ENCODE peak calls at places on chromosomes 1 and 21, in eight cellular contexts. V is GM12878, W is prostate gland, S is uterus, Y is ovary, Q is testis, P is A549, M is upper lobe of left lung. N is an unnamed sample.

GRCh38 chr21:22355949-22356348 is 1357.7 kb downstream of the NCAM2 start:
- DNase-seq in P (no peak), Y (no peak), Q (no peak), V (no peak), S (no peak), W (no peak), M (no peak), N (no peak)

GRCh38 chr1:231937013-231937754 is 310.6 kb downstream of the DISC1 start:
- DNase-seq in V (no peak), Y (no peak), M (no peak), P (no peak), S (peak; percentile 17), W (no peak), Q (peak; percentile 60), N (peak; percentile 19)

GRCh38 chr1:15523104-15523921 is 702 bp downstream of the CASP9 start:
- DNase-seq in M (no peak), Y (no peak), V (no peak), W (no peak), Q (no peak), S (no peak), P (no peak), N (no peak)

GRCh38 chr21:20591294-20591693 is 406.9 kb upstream of the NCAM2 start:
- DNase-seq in S (no peak), P (no peak), W (no peak), Q (no peak), V (no peak), Y (no peak), M (no peak), N (no peak)

GRCh38 chr1:87169250-87169910 is 159.3 kb upstream of the LMO4 start:
- DNase-seq in S (no peak), V (no peak), W (no peak), Q (no peak), M (no peak), Y (no peak), P (no peak), N (no peak)

GRCh38 chr1:20359451-20360330 is 69.0 kb downstream of the VWA5B1 start:
- DNase-seq in V (no peak), W (no peak), P (no peak), Y (no peak), S (no peak), Q (no peak), M (no peak), N (peak; percentile 50)

GRCh38 chr1:100279954-100280682 is 14.1 kb downstream of the RTCA start:
- DNase-seq in Q (no peak), S (no peak), P (no peak), W (no peak), Y (no peak), V (no peak), M (no peak), N (no peak)

GRCh38 chr1:9680828-9681227 is 29.3 kb downstream of the PIK3CD start:
- DNase-seq in M (no peak), S (no peak), W (no peak), V (no peak), Y (no peak), Q (no peak), P (no peak), N (no peak)

GRCh38 chr1:203186446-203187305 is at the start of gene CHI3L1:
- DNase-seq in Q (peak; percentile 59), V (no peak), P (no peak), M (peak; percentile 85), Y (peak; percentile 24), W (peak; percentile 57), S (peak; percentile 60), N (no peak)

GRCh38 chr1:191134796-191135195 is 657.1 kb upstream of the BRINP3 start:
- DNase-seq in V (no peak), S (no peak), W (no peak), M (no peak), Q (no peak), P (no peak), Y (no peak), N (no peak)

GRCh38 chr1:183841550-183841949 is 36.6 kb downstream of the RGL1 start:
- DNase-seq in Q (no peak), V (peak; percentile 62), P (no peak), M (no peak), W (no peak), Y (no peak), S (no peak), N (no peak)

GRCh38 chr1:213779228-213779627 is 208.5 kb upstream of the PROX1 start:
- DNase-seq in Q (no peak), V (no peak), P (peak; percentile 5), W (no peak), Y (no peak), M (no peak), S (no peak), N (no peak)

GRCh38 chr1:116908821-116909510 is 750 bp upstream of the PTGFRN start:
- DNase-seq in P (no peak), W (no peak), Y (no peak), Q (no peak), M (no peak), S (no peak), V (no peak), N (no peak)

GRCh38 chr21:32993894-32994293 is 31.8 kb upstream of the OLIG2 start:
- DNase-seq in Y (no peak), M (no peak), P (no peak), W (no peak), S (no peak), V (no peak), Q (no peak), N (no peak)

GRCh38 chr1:15056515-15057285 is 96.8 kb upstream of the TMEM51 start:
- DNase-seq in P (no peak), Y (no peak), V (no peak), W (no peak), M (no peak), S (no peak), Q (no peak), N (peak; percentile 82)

GRCh38 chr1:197920345-197921117 is 3.4 kb downstream of the LHX9 start:
- DNase-seq in Q (no peak), S (no peak), P (no peak), Y (no peak), V (no peak), W (no peak), M (no peak), N (no peak)

GRCh38 chr1:29290414-29290980 is 54.2 kb downstream of the PTPRU start:
- DNase-seq in Q (no peak), Y (no peak), P (no peak), M (no peak), W (no peak), S (no peak), V (no peak), N (no peak)

GRCh38 chr1:2437617-2438016 is 25.3 kb upstream of the PEX10 start:
- DNase-seq in Q (no peak), V (no peak), S (no peak), P (no peak), Y (no peak), W (no peak), M (no peak), N (no peak)

GRCh38 chr1:50969611-50970507 is at the start of gene CDKN2C:
- DNase-seq in Q (peak; percentile 90), P (no peak), V (no peak), W (peak; percentile 79), M (peak; percentile 84), Y (peak; percentile 79), S (peak; percentile 65), N (peak; percentile 80)
- TF ChIP-seq CTCF in Q (no peak), P (no peak), V (peak; percentile 7), W (no peak), M (no peak), Y (no peak), S (no peak), N (no peak)

GRCh38 chr1:27671964-27672749 is at the start of gene IFI6:
- DNase-seq in W (peak; percentile 87), Y (peak; percentile 84), S (peak; percentile 84), Q (peak; percentile 93), V (peak; percentile 86), P (peak; percentile 88), M (peak; percentile 93), N (peak; percentile 85)
- TF ChIP-seq POLR2A in W (peak; percentile 45), Y (no peak), S (peak; percentile 52), Q (no peak), V (peak; percentile 91), P (peak; percentile 20), M (peak; percentile 27), N (peak; percentile 51)

GRCh38 chr21:36661511-36662309 is 37.2 kb upstream of the SIM2 start:
- DNase-seq in P (peak; percentile 19), Q (peak; percentile 22), S (no peak), M (peak; percentile 36), V (no peak), W (no peak), Y (no peak), N (peak; percentile 49)
- TF ChIP-seq CTCF in P (peak; percentile 47), Q (no peak), S (no peak), M (no peak), V (no peak), W (no peak), Y (no peak), N (peak; percentile 20)

GRCh38 chr1:154857441-154858215 is 12.5 kb downstream of the KCNN3 start:
- DNase-seq in P (no peak), M (no peak), S (no peak), Y (no peak), Q (no peak), W (no peak), V (no peak), N (no peak)

GRCh38 chr1:154861607-154862094 is 8.4 kb downstream of the KCNN3 start:
- DNase-seq in M (no peak), Y (no peak), S (peak; percentile 71), V (no peak), Q (no peak), W (no peak), P (no peak), N (no peak)

GRCh38 chr1:154859151-154859785 is 10.8 kb downstream of the KCNN3 start:
- DNase-seq in S (no peak), W (no peak), Y (no peak), V (no peak), P (no peak), Q (no peak), M (no peak), N (no peak)

GRCh38 chr1:154859786-154860153 is 10.3 kb downstream of the KCNN3 start:
- DNase-seq in P (no peak), V (peak; percentile 83), M (no peak), S (no peak), Y (no peak), Q (no peak), W (no peak), N (no peak)

DNA sequence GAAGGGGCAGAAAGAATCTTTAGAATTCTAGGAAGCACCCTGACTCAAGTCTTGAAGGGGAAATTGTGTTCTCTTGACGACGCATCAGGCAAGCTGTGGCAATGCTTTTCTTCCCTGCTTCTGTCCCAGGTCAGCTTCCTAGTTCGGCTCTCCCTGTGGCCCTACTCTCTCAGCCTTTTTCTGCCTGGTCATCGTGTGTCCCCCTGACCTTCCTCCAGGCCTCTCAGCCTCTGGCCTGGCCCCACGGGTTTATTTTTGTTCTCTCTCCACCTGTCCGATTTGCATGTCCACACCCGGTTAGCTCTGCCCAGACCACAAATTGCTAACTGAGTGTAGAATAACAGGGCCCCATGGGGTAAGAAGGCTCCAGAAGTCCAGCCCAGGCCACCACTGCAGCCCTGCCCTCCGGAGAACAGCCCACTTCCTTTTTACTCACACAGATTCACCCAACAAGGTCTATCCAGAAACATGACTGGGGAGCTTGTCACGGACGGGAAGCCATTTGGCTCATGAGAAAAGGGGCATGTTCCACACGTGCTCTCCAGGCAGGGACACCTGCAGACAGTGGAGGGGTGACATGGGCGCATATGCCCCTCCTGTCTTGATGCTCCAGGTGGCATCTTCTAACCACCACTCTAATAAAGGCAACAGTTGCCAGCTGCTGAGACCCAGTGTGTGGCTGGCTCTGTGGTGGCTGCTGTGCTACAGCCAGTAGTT is 9.8 kb downstream of the KCNN3 start:
- DNase-seq in P (no peak), W (no peak), S (no peak), Q (no peak), M (no peak), Y (no peak), V (peak; percentile 96), N (no peak)
- TF ChIP-seq POLR2A in P (no peak), W (no peak), S (no peak), Q (no peak), M (no peak), Y (no peak), V (peak; percentile 69), N (no peak)

GRCh38 chr1:228809621-228810313 is 74.5 kb downstream of the RHOU start:
- DNase-seq in Y (no peak), S (no peak), M (no peak), P (no peak), Q (no peak), V (no peak), W (no peak), N (no peak)
- TF ChIP-seq CTCF in Y (no peak), S (no peak), M (no peak), P (no peak), Q (no peak), V (no peak), W (no peak), N (no peak)

N was measured in adrenal gland.